ENCODE peak calls at places on chromosome 3, in six cellular contexts. Y is H1, K is HepG2, T is K562, O is GM12891, C is GM12878. B is an unnamed sample.
A peak's percentile ranks its signal among the peaks of the same experiment; 100 is the strongest.

GRCh38 chr3:129432671-129433070 is 4.2 kb upstream of the EFCAB12 start:
- DNase-seq in Y (no peak), K (no peak), T (no peak), O (no peak), C (no peak), B (no peak)

GRCh38 chr3:87206070-87206469 is 21.0 kb upstream of the CHMP2B start:
- DNase-seq in Y (no peak), K (peak; percentile 82), T (no peak), O (no peak), C (no peak), B (no peak)

GRCh38 chr3:40116478-40117162 is 192.9 kb upstream of the EIF1B start:
- DNase-seq in Y (no peak), K (no peak), T (no peak), O (no peak), C (no peak), B (no peak)

GRCh38 chr3:183619624-183620274 is 15.7 kb upstream of the KLHL24 start:
- DNase-seq in Y (no peak), K (no peak), T (peak; percentile 25), O (no peak), C (no peak), B (no peak)

GRCh38 chr3:183318846-183319770 is 66.1 kb downstream of the B3GNT5 start:
- DNase-seq in Y (no peak), K (no peak), T (no peak), O (no peak), C (no peak), B (no peak)

GRCh38 chr3:124227150-124227630 is 235.3 kb upstream of the ROPN1 start:
- DNase-seq in Y (no peak), K (no peak), T (no peak), O (no peak), C (no peak), B (no peak)

GRCh38 chr3:192844366-192844765 is 73.3 kb downstream of the MB21D2 start:
- DNase-seq in Y (no peak), K (no peak), T (no peak), O (no peak), C (no peak), B (no peak)

GRCh38 chr3:105744202-105744601 is 124.6 kb downstream of the CBLB start:
- DNase-seq in Y (no peak), K (no peak), T (no peak), O (no peak), C (no peak), B (no peak)

GRCh38 chr3:94246136-94246535 is 183.3 kb downstream of the NSUN3 start:
- DNase-seq in Y (no peak), K (no peak), T (no peak), O (no peak), C (no peak), B (no peak)

GRCh38 chr3:38950585-38950984 is 101.2 kb downstream of the SCN11A start:
- DNase-seq in Y (no peak), K (no peak), T (no peak), O (no peak), C (no peak), B (no peak)

GRCh38 chr3:60323651-60324050 is 927.6 kb downstream of the FHIT start:
- DNase-seq in Y (no peak), K (no peak), T (no peak), O (no peak), C (no peak), B (no peak)

DNA sequence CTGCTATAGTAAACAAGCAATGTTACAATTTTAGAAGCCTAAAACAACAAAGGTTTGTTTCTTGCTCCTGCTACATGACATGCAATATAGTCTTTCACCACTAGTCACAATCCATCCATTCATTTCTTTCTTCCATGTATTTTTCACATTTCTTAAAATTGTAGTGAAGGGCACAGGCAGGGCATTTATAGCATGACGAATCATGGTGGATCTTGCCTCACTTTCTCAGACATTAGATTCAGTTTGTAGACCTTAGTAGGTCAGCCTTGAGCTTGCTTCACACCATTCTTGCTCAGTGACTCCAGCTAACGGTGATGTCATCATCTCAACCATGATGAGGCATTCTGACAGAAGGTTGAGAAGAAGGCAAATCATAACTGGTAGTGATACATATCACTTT is 546.8 kb downstream of the TBL1XR1 start:
- DNase-seq in Y (no peak), K (no peak), T (peak; percentile 11), O (no peak), C (no peak), B (no peak)
- TF ChIP-seq TAF1 in Y (no peak), K (no peak), T (no peak), O (no peak), C (no peak), B (no peak)

DNA sequence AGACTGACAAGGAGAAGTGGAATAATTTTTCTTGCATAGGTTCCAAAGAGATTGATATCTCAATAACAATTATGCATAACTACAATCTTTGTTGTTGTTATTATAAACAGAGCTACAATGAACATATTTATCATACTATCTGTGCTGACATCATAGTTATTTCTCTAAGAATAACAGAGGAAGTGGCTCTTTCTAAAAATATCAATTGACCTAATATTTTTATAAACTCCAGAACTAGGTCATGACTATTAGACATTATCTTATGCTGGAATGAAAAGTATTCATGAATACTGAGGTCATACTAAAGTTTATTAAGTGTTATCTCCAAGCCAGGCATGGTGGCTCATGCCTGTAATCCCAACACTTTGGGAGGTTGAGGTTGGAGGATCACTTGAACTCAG is 114.1 kb downstream of the DCLK3 start:
- DNase-seq in Y (no peak), K (no peak), T (no peak), O (no peak), C (no peak), B (no peak)
- TF ChIP-seq TAF1 in Y (no peak), K (no peak), T (no peak), O (no peak), C (no peak), B (no peak)

DNA sequence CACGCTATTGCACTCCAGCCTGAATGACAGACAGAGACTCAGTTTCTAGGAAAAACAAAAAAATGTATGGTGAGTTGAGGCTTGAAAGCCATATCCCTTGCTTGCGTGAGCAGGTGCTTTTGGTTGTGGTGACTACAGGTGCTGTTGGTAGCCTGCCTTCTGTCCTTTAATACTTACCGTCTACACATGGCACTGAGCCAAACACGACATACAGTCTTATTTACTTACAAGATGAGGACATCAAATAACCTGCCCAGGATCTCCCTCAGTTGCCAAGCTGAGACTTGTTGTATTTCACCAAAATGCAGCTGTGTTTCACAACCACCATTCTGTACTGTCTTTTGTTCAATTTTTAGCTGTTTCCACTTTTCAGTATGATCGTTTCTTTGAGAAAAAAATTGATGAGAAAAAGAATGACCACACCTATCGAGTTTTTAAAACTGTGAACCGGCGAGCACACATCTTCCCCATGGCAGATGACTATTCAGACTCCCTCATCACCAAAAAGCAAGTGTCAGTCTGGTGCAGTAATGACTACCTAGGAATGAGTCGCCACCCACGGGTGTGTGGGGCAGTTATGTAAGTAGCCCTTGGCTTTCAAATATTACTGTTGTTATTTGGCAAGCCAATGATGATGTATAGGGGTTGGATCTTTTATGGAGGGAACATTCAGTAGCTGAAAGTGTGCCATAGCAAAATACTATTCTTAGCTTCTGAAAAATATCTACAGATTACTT is 6.5 kb downstream of the ALAS1 start:
- DNase-seq in Y (no peak), K (peak; percentile 47), T (no peak), O (no peak), C (no peak), B (no peak)
- TF ChIP-seq TAF1 in Y (no peak), K (no peak), T (no peak), O (no peak), C (no peak), B (no peak)

DNA sequence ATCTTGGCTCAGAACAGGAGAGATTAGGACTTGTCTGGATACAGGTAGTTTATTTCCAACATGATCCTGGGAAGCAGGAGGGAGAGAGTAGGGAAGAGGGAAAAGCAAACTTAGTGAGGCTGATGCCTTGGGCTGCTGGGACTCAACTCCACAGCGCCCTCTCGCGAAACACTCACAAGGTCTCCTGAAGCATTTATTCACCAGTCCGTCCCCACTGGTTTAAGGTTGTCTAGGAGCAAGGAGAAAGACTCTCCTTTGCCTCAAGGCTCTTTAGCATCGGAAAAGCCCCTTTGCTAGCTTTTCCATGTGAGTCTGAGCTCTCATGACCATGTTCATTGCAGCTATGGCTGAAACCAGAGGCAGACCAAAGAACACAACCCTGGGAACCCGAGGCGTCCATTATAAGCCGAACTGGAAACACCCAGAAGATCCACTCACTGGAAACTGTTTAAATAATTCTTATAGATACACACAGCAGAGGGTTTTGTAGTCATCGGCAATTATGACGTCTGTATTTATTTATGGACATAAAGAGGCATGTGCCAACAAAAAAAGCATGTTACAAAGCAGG is 244.5 kb downstream of the CD47 start:
- DNase-seq in Y (peak; percentile 57), K (peak; percentile 47), T (peak; percentile 26), O (no peak), C (no peak), B (no peak)
- TF ChIP-seq TAF1 in Y (no peak), K (no peak), T (no peak), O (no peak), C (no peak), B (no peak)

GRCh38 chr3:15300318-15301078 is 31.9 kb downstream of the SH3BP5 start:
- DNase-seq in Y (no peak), K (no peak), T (no peak), O (no peak), C (no peak), B (no peak)
- TF ChIP-seq TAF1 in Y (no peak), K (no peak), T (no peak), O (no peak), C (no peak), B (no peak)

GRCh38 chr3:190701096-190701532 is 161.4 kb downstream of the GMNC start:
- DNase-seq in Y (peak; percentile 21), K (peak; percentile 91), T (no peak), O (no peak), C (no peak), B (no peak)
- TF ChIP-seq TAF1 in Y (no peak), K (no peak), T (no peak), O (no peak), C (no peak), B (no peak)

DNA sequence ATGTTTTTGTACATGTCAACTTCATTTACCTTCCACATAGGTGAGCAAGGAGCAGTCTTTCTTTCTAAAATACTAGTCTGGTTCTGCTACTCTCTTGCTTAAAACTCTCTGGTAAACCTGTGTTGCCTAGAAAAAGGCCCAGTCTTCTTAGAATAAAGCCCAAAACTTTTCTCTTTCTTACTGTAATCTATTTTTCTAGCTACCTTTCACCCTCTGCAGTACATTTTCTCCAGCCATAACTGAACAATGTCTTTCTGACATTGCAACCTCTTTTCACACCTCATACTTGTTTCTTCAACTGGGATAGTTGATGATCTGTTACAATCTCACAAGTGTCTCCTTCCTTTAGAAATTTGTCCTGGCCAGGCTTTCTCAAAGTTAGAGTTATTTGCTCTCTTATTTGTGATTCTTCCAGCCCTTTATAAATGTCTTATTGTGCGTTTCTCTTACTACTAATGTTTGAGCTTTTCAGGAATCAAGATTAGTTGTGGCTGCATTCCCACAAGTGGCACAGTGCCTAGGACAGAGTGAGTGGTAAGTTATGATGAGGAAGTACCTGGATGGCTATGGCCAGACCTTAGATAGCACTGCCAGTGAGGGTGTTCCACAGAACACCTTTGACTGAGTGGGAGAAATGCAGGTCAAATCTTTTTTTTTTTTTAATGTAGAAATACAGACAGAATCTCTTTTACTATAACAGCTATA is 313.4 kb upstream of the SATB1 start:
- DNase-seq in Y (no peak), K (no peak), T (no peak), O (no peak), C (no peak), B (no peak)
- TF ChIP-seq TAF1 in Y (no peak), K (no peak), T (no peak), O (no peak), C (no peak), B (no peak)

GRCh38 chr3:31839144-31839917 is 141.7 kb downstream of the OSBPL10 start:
- DNase-seq in Y (no peak), K (peak; percentile 49), T (no peak), O (no peak), C (no peak), B (no peak)
- TF ChIP-seq TAF1 in Y (no peak), K (no peak), T (no peak), O (no peak), C (no peak), B (no peak)

GRCh38 chr3:197942956-197943556 is 6.9 kb upstream of the RPL35A start:
- DNase-seq in Y (no peak), K (no peak), T (peak; percentile 47), O (peak; percentile 32), C (no peak), B (no peak)
- TF ChIP-seq TAF1 in Y (no peak), K (no peak), T (no peak), O (no peak), C (no peak), B (no peak)

B was measured in GM12892.